ENCODE peak calls at places on chromosomes 1 and 21, in five cellular contexts. T is right cardiac atrium; F is left ventricle myocardium inferior; Y is CD8-positive, alpha-beta T cell; U is IMR-90. O is an unnamed sample.

GRCh38 chr21:17460094-17460493 is 52.7 kb upstream of the CXADR start:
- DNase-seq in T (no peak), F (no peak), Y (no peak), U (no peak), O (no peak)

GRCh38 chr1:181359012-181359411 is 124.3 kb upstream of the CACNA1E start:
- DNase-seq in T (no peak), F (no peak), Y (no peak), U (no peak), O (no peak)

GRCh38 chr1:4053160-4053748 is 153.2 kb upstream of the C1orf174 start:
- DNase-seq in T (no peak), F (no peak), Y (no peak), U (no peak), O (no peak)

GRCh38 chr21:41759214-41759840 is 7.5 kb downstream of the RIPK4 start:
- DNase-seq in T (no peak), F (no peak), Y (no peak), U (no peak), O (no peak)

GRCh38 chr1:31843506-31843905 is 27.7 kb upstream of the SPOCD1 start:
- DNase-seq in T (no peak), F (no peak), Y (no peak), U (peak), O (no peak)

GRCh38 chr21:31457675-31458074 is 113.6 kb upstream of the TIAM1 start:
- DNase-seq in T (no peak), F (no peak), Y (no peak), U (no peak), O (no peak)

GRCh38 chr1:18528616-18529015 is 47.9 kb downstream of the KLHDC7A start:
- DNase-seq in T (no peak), F (no peak), Y (no peak), U (no peak), O (no peak)

GRCh38 chr1:229086091-229086490 is 184.8 kb upstream of the RAB4A start:
- DNase-seq in T (no peak), F (no peak), Y (no peak), U (no peak), O (no peak)

GRCh38 chr1:21543598-21543997 is 34.4 kb downstream of the ALPL start:
- DNase-seq in T (no peak), F (no peak), Y (no peak), U (no peak), O (no peak)

GRCh38 chr1:3731951-3732746 is 20.1 kb upstream of the CCDC27 start:
- DNase-seq in T (no peak), F (no peak), Y (no peak), U (no peak), O (no peak)

GRCh38 chr1:111769517-111770146 is 13.9 kb downstream of the DDX20 start:
- DNase-seq in T (no peak), F (no peak), Y (peak), U (peak), O (no peak)

GRCh38 chr21:32423320-32423719 is 10.8 kb downstream of the EVA1C start:
- DNase-seq in T (no peak), F (no peak), Y (no peak), U (peak), O (no peak)

GRCh38 chr1:117240547-117240946 is 29.8 kb upstream of the VTCN1 start:
- DNase-seq in T (no peak), F (no peak), Y (no peak), U (peak), O (no peak)

GRCh38 chr1:241895013-241895412 is 47.0 kb downstream of the EXO1 start:
- DNase-seq in T (no peak), F (no peak), Y (no peak), U (no peak), O (no peak)

GRCh38 chr1:3348196-3348865 is 106.1 kb upstream of the ARHGEF16 start:
- DNase-seq in T (no peak), F (peak), Y (no peak), U (no peak), O (peak)

GRCh38 chr1:19436716-19437476 is 48.4 kb downstream of the CAPZB start:
- DNase-seq in T (peak), F (peak), Y (no peak), U (no peak), O (peak)

GRCh38 chr1:228515200-228515834 is 28.1 kb downstream of the RNF187 start:
- DNase-seq in T (no peak), F (no peak), Y (peak), U (peak), O (no peak)

GRCh38 chr1:53069265-53069662 is 7.3 kb downstream of the PODN start:
- DNase-seq in T (no peak), F (peak), Y (no peak), U (no peak), O (no peak)

GRCh38 chr1:220287129-220287528 is 14.9 kb upstream of the RAB3GAP2 start:
- DNase-seq in T (no peak), F (no peak), Y (no peak), U (no peak), O (no peak)

GRCh38 chr1:77605246-77606026 is 77.0 kb downstream of the ZZZ3 start:
- DNase-seq in T (peak), F (peak), Y (no peak), U (peak), O (no peak)

GRCh38 chr1:240189386-240189989 is 97.8 kb downstream of the FMN2 start:
- DNase-seq in T (no peak), F (no peak), Y (peak), U (peak), O (no peak)

GRCh38 chr1:113905435-113905861 is 322 bp downstream of the DCLRE1B start:
- DNase-seq in T (peak), F (peak), Y (no peak), U (no peak), O (no peak)

GRCh38 chr1:43059640-43060574 is 101.2 kb upstream of the SLC2A1 start:
- DNase-seq in T (no peak), F (no peak), Y (no peak), U (peak), O (no peak)

GRCh38 chr1:91876751-91877573 is 9.0 kb downstream of the TGFBR3 start:
- DNase-seq in T (no peak), F (no peak), Y (no peak), U (no peak), O (no peak)

GRCh38 chr1:32883338-32883737 is 3.0 kb upstream of the HPCA start:
- DNase-seq in T (no peak), F (no peak), Y (no peak), U (no peak), O (no peak)

GRCh38 chr1:204947747-204948146 is 77.1 kb downstream of the NFASC start:
- DNase-seq in T (no peak), F (no peak), Y (no peak), U (no peak), O (no peak)
- H3K27ac ChIP-seq in T (no peak), F (no peak), Y (no peak), U (no peak), O (peak)

GRCh38 chr1:215566556-215567490 is at the start of gene KCTD3:
- DNase-seq in T (peak), F (peak), Y (no peak), U (peak), O (no peak)

GRCh38 chr1:215569987-215570824 is 3.1 kb downstream of the KCTD3 start:
- DNase-seq in T (no peak), F (no peak), Y (no peak), U (peak), O (no peak)

GRCh38 chr1:215567491-215568286 is 585 bp downstream of the KCTD3 start:
- DNase-seq in T (peak), F (peak), Y (no peak), U (peak), O (peak)

GRCh38 chr1:215568287-215568692 is 1.2 kb downstream of the KCTD3 start:
- DNase-seq in T (no peak), F (no peak), Y (no peak), U (peak), O (peak)
- H3K27ac ChIP-seq in T (peak), F (peak), Y (no peak), U (peak), O (peak)

GRCh38 chr21:45523411-45524101 is 18.7 kb downstream of the SLC19A1 start:
- DNase-seq in T (peak), F (peak), Y (no peak), U (no peak), O (peak)

GRCh38 chr21:45522986-45523385 is 19.3 kb downstream of the SLC19A1 start:
- DNase-seq in T (no peak), F (no peak), Y (no peak), U (no peak), O (no peak)

GRCh38 chr21:45524756-45525152 is 17.5 kb downstream of the SLC19A1 start:
- DNase-seq in T (peak), F (no peak), Y (no peak), U (no peak), O (no peak)

GRCh38 chr21:45521241-45521640 is 21.0 kb downstream of the SLC19A1 start:
- DNase-seq in T (no peak), F (no peak), Y (no peak), U (no peak), O (no peak)

GRCh38 chr21:45522381-45522780 is 19.9 kb downstream of the SLC19A1 start:
- DNase-seq in T (no peak), F (no peak), Y (no peak), U (no peak), O (no peak)
- H3K27ac ChIP-seq in T (no peak), F (no peak), Y (no peak), U (no peak), O (no peak)

GRCh38 chr21:25983745-25984144 is 186.8 kb downstream of the APP start:
- DNase-seq in T (no peak), F (no peak), Y (no peak), U (no peak), O (no peak)

GRCh38 chr21:25986928-25987327 is 183.6 kb downstream of the APP start:
- DNase-seq in T (no peak), F (no peak), Y (no peak), U (no peak), O (no peak)

GRCh38 chr21:25988738-25989137 is 181.8 kb downstream of the APP start:
- DNase-seq in T (no peak), F (no peak), Y (no peak), U (no peak), O (no peak)

GRCh38 chr21:25984538-25984937 is 186.0 kb downstream of the APP start:
- DNase-seq in T (no peak), F (no peak), Y (no peak), U (no peak), O (no peak)

GRCh38 chr21:25985990-25986389 is 184.6 kb downstream of the APP start:
- DNase-seq in T (no peak), F (no peak), Y (no peak), U (no peak), O (no peak)
- H3K27ac ChIP-seq in T (no peak), F (peak), Y (no peak), U (no peak), O (peak)

DNA sequence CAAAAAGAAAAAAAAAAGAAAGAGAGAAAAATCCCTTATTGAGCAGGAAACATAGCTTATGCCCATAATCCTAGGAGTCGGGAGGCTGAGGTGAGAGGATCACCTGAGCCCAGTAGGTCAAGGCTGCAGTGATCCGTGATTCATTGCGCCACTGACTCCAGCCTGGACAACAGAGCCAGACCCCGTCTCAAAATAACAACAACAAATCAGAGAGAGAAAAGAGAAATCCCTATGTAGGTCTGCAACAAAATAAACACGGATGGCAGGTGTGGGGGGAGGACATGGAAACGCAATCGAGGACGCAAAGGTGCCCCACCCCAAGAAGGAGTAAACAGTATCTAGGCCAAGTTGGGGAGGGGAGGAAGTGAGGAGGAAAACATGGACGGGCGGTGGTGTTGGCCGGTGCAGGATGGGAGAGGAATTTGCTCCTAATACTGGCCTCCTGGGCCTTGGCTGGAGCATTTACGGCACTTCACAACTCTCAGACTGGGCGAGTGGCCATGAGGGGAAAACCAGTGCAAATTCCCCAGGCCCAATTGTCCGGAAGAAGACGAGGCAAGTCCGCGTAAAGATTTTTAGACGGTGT is 612 bp upstream of the CHTOP start:
- DNase-seq in T (peak), F (no peak), Y (no peak), U (no peak), O (no peak)
- H3K27ac ChIP-seq in T (peak), F (peak), Y (no peak), U (no peak), O (peak)

GRCh38 chr1:79398501-79398900 is 392.0 kb upstream of the ADGRL4 start:
- DNase-seq in T (no peak), F (no peak), Y (no peak), U (no peak), O (no peak)
- H3K27ac ChIP-seq in T (no peak), F (no peak), Y (no peak), U (no peak), O (no peak)

O was measured in substantia nigra.